ENCODE peak calls at places on chromosomes 12 and 14, in nine cellular contexts. X is left ventricle myocardium inferior; R is CD4-positive, alpha-beta memory T cell; Y is A549; K is naive thymus-derived CD4-positive, alpha-beta T cell; L is OCI-LY7; I is lung; G is CD4-positive, CD25-positive, alpha-beta regulatory T cell; O is ovary. U is an unnamed sample.

GRCh38 chr12:47739959-47740358 is 14.7 kb upstream of the ENDOU start:
- DNase-seq in X (peak; percentile 62), R (no peak), Y (no peak), K (no peak), L (peak; percentile 79), I (no peak), G (no peak), O (no peak), U (no peak)

GRCh38 chr14:67819563-67820411 is at the start of gene RAD51B:
- DNase-seq in X (peak; percentile 85), R (peak; percentile 89), Y (peak; percentile 95), K (peak; percentile 86), L (peak; percentile 91), I (peak; percentile 91), G (peak; percentile 85), O (peak; percentile 87), U (peak; percentile 90)

GRCh38 chr14:22598099-22598895 is at the start of gene ABHD4:
- DNase-seq in X (peak; percentile 87), R (peak; percentile 65), Y (peak; percentile 78), K (peak; percentile 48), L (peak; percentile 67), I (peak; percentile 79), G (peak; percentile 54), O (peak; percentile 79), U (peak; percentile 92)

GRCh38 chr14:89501381-89501780 is 84.3 kb upstream of the FOXN3 start:
- DNase-seq in X (no peak), R (no peak), Y (no peak), K (no peak), L (no peak), I (no peak), G (no peak), O (no peak), U (no peak)

GRCh38 chr14:67166450-67166853 is 22.8 kb upstream of the GARIN2 start:
- DNase-seq in X (no peak), R (peak; percentile 39), Y (no peak), K (peak; percentile 39), L (peak; percentile 49), I (no peak), G (no peak), O (peak; percentile 36), U (no peak)

GRCh38 chr12:6215932-6216494 is 15.8 kb downstream of the CD9 start:
- DNase-seq in X (no peak), R (no peak), Y (peak; percentile 98), K (no peak), L (no peak), I (peak; percentile 92), G (no peak), O (no peak), U (peak; percentile 97)

GRCh38 chr12:131609762-131610161 is 101.1 kb upstream of the SFSWAP start:
- DNase-seq in X (no peak), R (no peak), Y (no peak), K (no peak), L (no peak), I (no peak), G (no peak), O (no peak), U (no peak)

GRCh38 chr12:123879691-123880090 is 92.9 kb downstream of the CCDC92 start:
- DNase-seq in X (no peak), R (no peak), Y (no peak), K (no peak), L (no peak), I (no peak), G (no peak), O (no peak), U (no peak)

GRCh38 chr12:113678222-113678621 is 206.6 kb upstream of the LHX5 start:
- DNase-seq in X (no peak), R (no peak), Y (peak; percentile 27), K (no peak), L (no peak), I (no peak), G (no peak), O (no peak), U (no peak)

GRCh38 chr12:51868821-51869489 is 18.9 kb upstream of the ANKRD33 start:
- DNase-seq in X (no peak), R (no peak), Y (no peak), K (no peak), L (no peak), I (no peak), G (no peak), O (no peak), U (no peak)

GRCh38 chr12:47840571-47840970 is 20.9 kb upstream of the HDAC7 start:
- DNase-seq in X (no peak), R (no peak), Y (no peak), K (no peak), L (no peak), I (no peak), G (no peak), O (no peak), U (no peak)

GRCh38 chr14:82720431-82720830 is 1186.8 kb upstream of the SEL1L start:
- DNase-seq in X (no peak), R (no peak), Y (no peak), K (no peak), L (no peak), I (no peak), G (no peak), O (no peak), U (no peak)

GRCh38 chr14:20332946-20333782 is at the start of gene CCNB1IP1:
- DNase-seq in X (peak; percentile 28), R (peak; percentile 84), Y (peak; percentile 95), K (peak; percentile 70), L (peak; percentile 91), I (peak; percentile 75), G (peak; percentile 64), O (peak; percentile 78), U (peak; percentile 61)

GRCh38 chr14:66371776-66372175 is 114.4 kb upstream of the CCDC196 start:
- DNase-seq in X (no peak), R (no peak), Y (no peak), K (no peak), L (no peak), I (no peak), G (no peak), O (no peak), U (no peak)

GRCh38 chr12:116142936-116143882 is 134.3 kb downstream of the MED13L start:
- DNase-seq in X (no peak), R (no peak), Y (no peak), K (no peak), L (no peak), I (no peak), G (no peak), O (no peak), U (no peak)

DNA sequence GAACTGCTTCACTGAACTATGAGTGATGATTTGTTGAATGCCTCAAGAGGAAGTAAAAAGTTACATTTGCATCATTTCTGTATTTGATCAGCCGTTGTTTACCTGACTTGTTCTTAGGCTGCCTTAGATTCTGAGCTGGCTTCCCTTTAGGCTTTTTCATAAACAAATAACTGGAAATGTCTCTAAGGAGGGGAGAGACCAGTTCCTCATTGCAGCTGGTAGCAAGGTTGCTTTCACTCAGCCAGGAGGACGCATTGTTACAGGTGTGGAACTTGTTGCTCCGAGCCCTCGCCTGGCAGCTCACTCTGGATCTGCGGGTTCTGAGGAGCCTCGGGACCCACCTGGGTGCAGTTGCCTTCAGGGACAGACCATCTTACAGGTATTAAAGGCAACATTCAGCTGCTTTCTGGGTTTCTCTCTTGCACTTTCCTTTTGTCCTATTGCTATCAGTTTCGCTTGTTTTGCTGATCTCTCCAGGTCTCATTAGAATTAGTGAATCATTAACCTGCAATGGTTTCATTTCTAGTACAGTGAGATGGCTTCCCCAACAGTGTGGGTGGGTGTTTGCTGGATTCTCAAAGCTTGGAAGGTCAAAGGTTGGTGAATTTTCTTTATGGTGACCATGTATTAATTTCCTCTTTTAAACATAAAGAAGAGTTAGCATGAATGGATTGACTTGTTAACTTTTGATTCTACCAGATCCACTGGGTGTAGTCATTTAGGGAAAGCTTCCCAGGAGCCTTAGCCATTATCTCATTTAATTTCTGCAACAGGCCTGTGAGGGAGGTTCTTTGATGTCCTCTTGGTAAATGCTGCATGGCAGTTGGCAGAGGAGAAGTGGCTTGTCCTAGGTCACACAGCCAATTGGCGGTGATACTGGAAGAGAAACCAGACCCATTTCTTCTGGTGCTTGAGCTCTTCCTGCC is at the start of gene PLEKHG7:
- DNase-seq in X (no peak), R (no peak), Y (no peak), K (no peak), L (peak; percentile 3), I (no peak), G (no peak), O (no peak), U (no peak)
- H3K4me3 ChIP-seq in X (no peak within 1 kb of the TSS), R (no peak within 1 kb of the TSS), Y (no peak within 1 kb of the TSS), K (no peak within 1 kb of the TSS), L (no peak within 1 kb of the TSS), I (no peak within 1 kb of the TSS), G (peak within 1 kb of the TSS; percentile 39), O (no peak within 1 kb of the TSS), U (no peak within 1 kb of the TSS)

GRCh38 chr12:108807476-108807875 is 49.9 kb downstream of the SSH1 start:
- DNase-seq in X (no peak), R (no peak), Y (no peak), K (no peak), L (no peak), I (no peak), G (no peak), O (no peak), U (peak; percentile 60)
- H3K27ac ChIP-seq in X (peak overlapping the region; percentile 92), R (no peak overlapping the region), Y (no peak overlapping the region), K (no peak overlapping the region), L (no peak overlapping the region), I (peak overlapping the region; percentile 35), G (no peak overlapping the region), O (no peak overlapping the region), U (no peak overlapping the region)

DNA sequence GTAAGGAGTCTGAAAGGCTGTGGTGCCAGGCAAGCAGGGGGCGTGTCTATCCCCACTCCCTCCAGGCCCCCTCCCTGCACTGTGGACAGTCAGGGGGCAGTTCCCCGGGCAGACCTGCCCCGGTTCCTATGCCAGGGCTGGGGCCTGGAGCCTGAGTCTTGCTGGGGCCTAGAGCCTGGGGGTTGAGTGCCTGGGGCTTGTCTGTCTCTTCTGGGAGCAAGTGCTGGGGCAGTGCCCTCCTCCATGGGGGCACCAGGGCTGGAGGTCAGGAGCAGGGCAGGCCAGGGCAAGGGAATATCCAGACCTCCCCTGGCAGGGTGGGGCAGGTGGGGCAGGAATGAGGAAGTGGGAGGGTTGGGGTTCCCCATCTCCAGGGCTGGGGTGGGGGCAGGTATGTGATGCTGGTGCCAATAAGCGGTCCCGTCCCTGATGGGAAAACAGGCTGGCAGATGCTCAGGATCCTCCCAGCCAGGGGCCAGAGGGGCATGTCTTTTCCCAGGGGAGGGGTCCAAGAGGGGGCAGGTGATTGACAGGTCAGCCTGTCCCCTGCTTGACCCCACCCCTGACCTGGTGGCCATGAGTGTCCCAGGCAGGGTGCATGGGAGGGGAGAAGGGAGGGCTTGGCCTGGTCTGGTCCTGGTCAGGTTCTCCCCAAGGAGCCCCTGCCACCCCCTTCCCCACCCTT is 11.8 kb upstream of the TNFAIP2 start:
- DNase-seq in X (no peak), R (no peak), Y (no peak), K (no peak), L (no peak), I (no peak), G (no peak), O (no peak), U (no peak)
- H3K4me3 ChIP-seq in X (no peak overlapping the region), R (no peak overlapping the region), Y (peak overlapping the region; percentile 27), K (no peak overlapping the region), L (no peak overlapping the region), I (no peak overlapping the region), G (no peak overlapping the region), O (no peak overlapping the region), U (no peak overlapping the region)

DNA sequence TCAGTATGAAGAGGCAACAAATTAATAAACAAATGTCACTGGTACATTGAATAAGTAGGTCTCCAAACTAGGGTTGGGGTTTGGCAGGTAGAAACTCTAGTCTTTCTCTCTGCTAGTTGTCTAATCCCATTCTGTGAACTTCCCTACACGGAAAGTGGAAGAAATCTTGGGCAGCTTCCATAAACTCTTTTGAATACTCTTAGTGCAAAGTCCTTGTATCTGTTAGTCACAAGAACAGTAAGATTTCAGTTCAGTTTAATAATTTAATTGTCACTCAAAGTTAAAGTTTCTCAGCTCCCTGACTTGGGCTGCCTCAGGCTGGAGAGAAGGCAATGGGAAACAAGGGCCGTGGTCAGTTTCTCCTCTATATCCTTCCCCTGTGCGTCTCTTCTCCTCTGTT is 135.4 kb upstream of the MDM1 start:
- DNase-seq in X (no peak), R (no peak), Y (no peak), K (no peak), L (no peak), I (no peak), G (no peak), O (no peak), U (no peak)
- H3K27ac ChIP-seq in X (no peak overlapping the region), R (no peak overlapping the region), Y (no peak overlapping the region), K (no peak overlapping the region), L (no peak overlapping the region), I (no peak overlapping the region), G (no peak overlapping the region), O (no peak overlapping the region), U (no peak overlapping the region)

U was measured in tibial artery.